ENCODE peak calls at places on chromosomes 12 and 14, in eight cellular contexts. M is GM12878, C is IMR-90, A is adrenal gland, W is esophagus muscularis mucosa, V is GM12892, H is lower leg skin, Z is breast epithelium. S is an unnamed sample.

GRCh38 chr12:11758838-11759509 is 109.5 kb downstream of the ETV6 start:
- DNase-seq in M (peak; percentile 93), C (peak; percentile 47), A (no peak), W (no peak), V (no peak), H (no peak), Z (no peak), S (no peak)

GRCh38 chr12:127558363-127558762 is 708.6 kb upstream of the TMEM132C start:
- DNase-seq in M (no peak), C (no peak), A (no peak), W (peak; percentile 82), V (no peak), H (no peak), Z (no peak), S (no peak)

GRCh38 chr12:108103087-108103486 is 26.0 kb upstream of the WSCD2 start:
- DNase-seq in M (no peak), C (no peak), A (no peak), W (no peak), V (no peak), H (no peak), Z (no peak), S (no peak)

GRCh38 chr12:133235401-133236112 is at the start of gene ANHX:
- DNase-seq in M (no peak), C (no peak), A (no peak), W (no peak), V (no peak), H (no peak), Z (no peak), S (no peak)

GRCh38 chr14:105933238-105933637 is 406.9 kb downstream of the TMEM121 start:
- DNase-seq in M (no peak), C (no peak), A (no peak), W (no peak), V (no peak), H (no peak), Z (no peak), S (no peak)

GRCh38 chr12:4270670-4271432 is 2.7 kb upstream of the CCND2 start:
- DNase-seq in M (no peak), C (no peak), A (peak; percentile 49), W (no peak), V (no peak), H (peak; percentile 35), Z (peak; percentile 46), S (no peak)

GRCh38 chr14:36661506-36662257 is at the start of gene PAX9:
- DNase-seq in M (peak; percentile 23), C (peak; percentile 41), A (peak; percentile 62), W (peak; percentile 72), V (no peak), H (peak; percentile 85), Z (peak; percentile 76), S (peak; percentile 63)

GRCh38 chr12:85823436-85824179 is 12.6 kb downstream of the RASSF9 start:
- DNase-seq in M (no peak), C (peak; percentile 42), A (no peak), W (no peak), V (no peak), H (no peak), Z (no peak), S (no peak)

GRCh38 chr12:16174282-16174681 is 103.2 kb downstream of the SLC15A5 start:
- DNase-seq in M (no peak), C (no peak), A (no peak), W (no peak), V (no peak), H (no peak), Z (no peak), S (no peak)

GRCh38 chr12:122934722-122935121 is 31.5 kb downstream of the ABCB9 start:
- DNase-seq in M (peak; percentile 45), C (no peak), A (no peak), W (no peak), V (no peak), H (no peak), Z (no peak), S (no peak)

GRCh38 chr14:100416081-100416480 is 92.9 kb downstream of the SLC25A47 start:
- DNase-seq in M (no peak), C (no peak), A (no peak), W (no peak), V (no peak), H (no peak), Z (no peak), S (no peak)
- TF ChIP-seq POLR2A in M (no peak), C (no peak), A (no peak), W (no peak), V (no peak), H (no peak), Z (no peak), S (no peak)

DNA sequence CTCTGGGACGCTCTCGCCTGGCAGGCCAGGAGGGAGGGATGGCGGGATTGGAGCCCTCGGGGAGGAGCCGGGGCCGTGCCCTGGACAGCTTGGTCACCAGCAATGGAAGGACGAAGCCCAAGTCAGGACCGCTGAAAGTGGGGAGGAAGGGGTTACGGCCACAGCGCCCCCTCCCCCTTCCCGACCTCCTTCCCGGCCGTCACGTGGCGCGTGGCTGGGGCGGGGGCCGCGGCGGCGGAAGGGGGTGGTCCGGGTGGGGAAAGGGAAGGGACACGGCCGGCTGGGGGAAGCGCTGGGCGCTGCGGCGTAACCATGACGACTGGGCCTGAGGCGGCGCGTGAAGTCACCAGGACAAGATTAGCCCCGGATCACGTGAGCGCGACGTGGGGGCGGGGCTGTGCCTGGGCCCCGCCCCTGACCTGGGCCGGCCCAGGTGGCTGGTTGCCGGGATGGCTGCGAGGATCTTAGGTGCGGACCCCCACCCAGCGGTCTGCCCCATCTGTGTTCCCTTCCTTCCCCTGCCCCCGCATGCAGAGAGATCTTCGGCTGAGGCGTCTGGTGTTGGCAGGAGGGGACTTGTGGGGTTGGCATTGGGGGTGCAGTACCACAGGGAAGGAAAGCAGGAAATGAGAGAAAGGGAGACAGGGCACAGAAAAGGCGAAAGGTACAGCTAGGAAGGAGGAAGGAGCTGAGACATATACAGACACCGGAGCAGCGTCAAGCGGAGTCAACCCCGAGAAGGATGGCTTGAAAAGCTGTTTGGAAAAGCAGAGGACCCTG is 6.2 kb downstream of the MAP3K12 start:
- DNase-seq in M (peak; percentile 46), C (peak; percentile 80), A (peak; percentile 95), W (peak; percentile 99), V (peak; percentile 86), H (peak; percentile 93), Z (peak; percentile 93), S (peak; percentile 86)
- TF ChIP-seq POLR2A in M (peak; percentile 83), C (no peak), A (peak; percentile 62), W (no peak), V (peak; percentile 55), H (no peak), Z (peak; percentile 92), S (peak; percentile 37)

DNA sequence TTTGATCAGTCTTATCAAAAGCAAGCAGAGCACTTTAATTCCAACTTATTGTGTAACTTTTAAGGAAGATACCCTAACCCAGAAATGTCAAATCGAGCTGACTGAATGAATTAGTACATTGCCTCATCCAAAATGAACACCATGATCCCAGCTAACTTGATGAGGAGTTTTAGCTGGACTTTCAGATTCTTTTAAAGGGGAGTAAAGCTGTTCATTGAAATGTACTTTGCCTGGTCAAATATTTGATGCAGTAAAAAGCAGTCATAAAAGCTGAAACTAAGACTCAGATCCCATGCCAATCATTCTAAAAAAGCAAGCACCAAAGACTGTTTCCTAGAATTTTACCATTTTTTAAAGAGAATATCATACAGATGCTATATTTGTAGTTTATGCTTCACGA is 114.1 kb downstream of the FSCB start:
- DNase-seq in M (no peak), C (no peak), A (no peak), W (no peak), V (no peak), H (no peak), Z (no peak), S (no peak)
- TF ChIP-seq POLR2A in M (no peak), C (no peak), A (no peak), W (no peak), V (no peak), H (no peak), Z (no peak), S (no peak)

DNA sequence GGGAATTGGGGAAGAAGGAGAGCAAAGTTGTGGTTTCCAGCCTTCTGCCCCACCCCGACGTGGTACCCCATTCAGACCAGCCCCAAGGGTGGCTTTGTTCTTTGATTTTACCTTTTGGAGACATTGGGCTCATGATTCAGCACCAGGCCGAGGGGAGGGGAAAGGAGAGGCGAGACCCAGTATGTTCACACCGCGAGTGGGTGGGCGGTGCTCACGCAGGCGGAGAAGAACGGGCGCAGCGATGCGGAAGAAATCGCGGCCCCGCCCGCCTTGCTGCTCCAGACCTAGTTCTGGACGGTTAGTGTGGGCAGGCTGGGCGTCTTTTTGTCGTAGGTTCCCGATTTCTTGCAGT is 960 bp downstream of the ATL1 start:
- DNase-seq in M (no peak), C (peak; percentile 71), A (peak; percentile 77), W (peak; percentile 93), V (peak; percentile 15), H (peak; percentile 78), Z (peak; percentile 77), S (peak; percentile 62)
- TF ChIP-seq POLR2A in M (no peak), C (peak; percentile 13), A (peak; percentile 53), W (peak; percentile 8), V (no peak), H (no peak), Z (peak; percentile 21), S (peak; percentile 29)

GRCh38 chr14:61698216-61698980 is 3.1 kb downstream of the HIF1A start:
- DNase-seq in M (no peak), C (no peak), A (no peak), W (no peak), V (no peak), H (no peak), Z (no peak), S (no peak)
- TF ChIP-seq POLR2A in M (no peak), C (peak; percentile 1), A (no peak), W (no peak), V (no peak), H (no peak), Z (no peak), S (no peak)

S was measured in gastrocnemius medialis.